ENCODE peak calls at places on chromosome 4, in nine cellular contexts. One of them, this sample, is unnamed.

GRCh38 chr4:122017296-122017695 is 65.4 kb upstream of the TRPC3 start:
- DNase-seq in GM23248: no peak
- DNase-seq in left lung: no peak
- DNase-seq in adipocyte: no peak
- DNase-seq in right cardiac atrium: no peak
- DNase-seq in Peyer's patch: no peak
- DNase-seq in iPS DF 6.9: no peak
- DNase-seq in cardiac muscle cell: no peak
- DNase-seq in A549: no peak
- DNase-seq in this sample: no peak

GRCh38 chr4:86939737-86940141 is 4.9 kb downstream of the AFF1 start:
- DNase-seq in GM23248: no peak
- DNase-seq in left lung: no peak
- DNase-seq in adipocyte: no peak
- DNase-seq in right cardiac atrium: no peak
- DNase-seq in Peyer's patch: peak; percentile 62
- DNase-seq in iPS DF 6.9: no peak
- DNase-seq in cardiac muscle cell: no peak
- DNase-seq in A549: no peak
- DNase-seq in this sample: peak; percentile 47

GRCh38 chr4:106993846-106994245 is 42.3 kb downstream of the DKK2 start:
- DNase-seq in GM23248: no peak
- DNase-seq in left lung: no peak
- DNase-seq in adipocyte: no peak
- DNase-seq in right cardiac atrium: no peak
- DNase-seq in Peyer's patch: no peak
- DNase-seq in iPS DF 6.9: no peak
- DNase-seq in cardiac muscle cell: peak; percentile 17
- DNase-seq in A549: no peak
- DNase-seq in this sample: no peak

GRCh38 chr4:98887137-98887536 is 41.8 kb downstream of the EIF4E start:
- DNase-seq in GM23248: no peak
- DNase-seq in left lung: no peak
- DNase-seq in adipocyte: no peak
- DNase-seq in right cardiac atrium: no peak
- DNase-seq in Peyer's patch: no peak
- DNase-seq in iPS DF 6.9: no peak
- DNase-seq in cardiac muscle cell: no peak
- DNase-seq in A549: no peak
- DNase-seq in this sample: no peak

GRCh38 chr4:185304944-185305690 is 90.6 kb downstream of the LRP2BP start:
- DNase-seq in GM23248: peak; percentile 25
- DNase-seq in left lung: no peak
- DNase-seq in adipocyte: peak; percentile 23
- DNase-seq in right cardiac atrium: no peak
- DNase-seq in Peyer's patch: no peak
- DNase-seq in iPS DF 6.9: no peak
- DNase-seq in cardiac muscle cell: peak; percentile 25
- DNase-seq in A549: no peak
- DNase-seq in this sample: peak; percentile 16

GRCh38 chr4:76624271-76624681 is 189.2 kb downstream of the SHROOM3 start:
- DNase-seq in GM23248: peak; percentile 96
- DNase-seq in left lung: no peak
- DNase-seq in adipocyte: peak; percentile 91
- DNase-seq in right cardiac atrium: peak; percentile 43
- DNase-seq in Peyer's patch: no peak
- DNase-seq in iPS DF 6.9: no peak
- DNase-seq in cardiac muscle cell: peak; percentile 92
- DNase-seq in A549: no peak
- DNase-seq in this sample: no peak

GRCh38 chr4:74217365-74217764 is 59.4 kb downstream of the MTHFD2L start:
- DNase-seq in GM23248: no peak
- DNase-seq in left lung: no peak
- DNase-seq in adipocyte: peak; percentile 33
- DNase-seq in right cardiac atrium: no peak
- DNase-seq in Peyer's patch: no peak
- DNase-seq in iPS DF 6.9: no peak
- DNase-seq in cardiac muscle cell: peak; percentile 37
- DNase-seq in A549: no peak
- DNase-seq in this sample: no peak

GRCh38 chr4:152564336-152564735 is 28.4 kb upstream of the FBXW7 start:
- DNase-seq in GM23248: no peak
- DNase-seq in left lung: no peak
- DNase-seq in adipocyte: peak; percentile 13
- DNase-seq in right cardiac atrium: no peak
- DNase-seq in Peyer's patch: no peak
- DNase-seq in iPS DF 6.9: no peak
- DNase-seq in cardiac muscle cell: no peak
- DNase-seq in A549: no peak
- DNase-seq in this sample: no peak

GRCh38 chr4:107156443-107156842 is 120.3 kb upstream of the DKK2 start:
- DNase-seq in GM23248: no peak
- DNase-seq in left lung: no peak
- DNase-seq in adipocyte: no peak
- DNase-seq in right cardiac atrium: no peak
- DNase-seq in Peyer's patch: no peak
- DNase-seq in iPS DF 6.9: no peak
- DNase-seq in cardiac muscle cell: no peak
- DNase-seq in A549: no peak
- DNase-seq in this sample: no peak

GRCh38 chr4:6824071-6824470 is 41.5 kb downstream of the KIAA0232 start:
- DNase-seq in GM23248: peak; percentile 17
- DNase-seq in left lung: no peak
- DNase-seq in adipocyte: peak; percentile 9
- DNase-seq in right cardiac atrium: no peak
- DNase-seq in Peyer's patch: no peak
- DNase-seq in iPS DF 6.9: no peak
- DNase-seq in cardiac muscle cell: peak; percentile 19
- DNase-seq in A549: no peak
- DNase-seq in this sample: no peak

GRCh38 chr4:53507671-53508286 is 83.5 kb downstream of the LNX1 start:
- DNase-seq in GM23248: peak; percentile 9
- DNase-seq in left lung: peak; percentile 76
- DNase-seq in adipocyte: no peak
- DNase-seq in right cardiac atrium: peak; percentile 94
- DNase-seq in Peyer's patch: no peak
- DNase-seq in iPS DF 6.9: no peak
- DNase-seq in cardiac muscle cell: peak; percentile 98
- DNase-seq in A549: no peak
- DNase-seq in this sample: no peak

GRCh38 chr4:48065587-48066052 is 49.0 kb downstream of the NIPAL1 start:
- DNase-seq in GM23248: no peak
- DNase-seq in left lung: no peak
- DNase-seq in adipocyte: no peak
- DNase-seq in right cardiac atrium: no peak
- DNase-seq in Peyer's patch: no peak
- DNase-seq in iPS DF 6.9: no peak
- DNase-seq in cardiac muscle cell: no peak
- DNase-seq in A549: no peak
- DNase-seq in this sample: no peak

DNA sequence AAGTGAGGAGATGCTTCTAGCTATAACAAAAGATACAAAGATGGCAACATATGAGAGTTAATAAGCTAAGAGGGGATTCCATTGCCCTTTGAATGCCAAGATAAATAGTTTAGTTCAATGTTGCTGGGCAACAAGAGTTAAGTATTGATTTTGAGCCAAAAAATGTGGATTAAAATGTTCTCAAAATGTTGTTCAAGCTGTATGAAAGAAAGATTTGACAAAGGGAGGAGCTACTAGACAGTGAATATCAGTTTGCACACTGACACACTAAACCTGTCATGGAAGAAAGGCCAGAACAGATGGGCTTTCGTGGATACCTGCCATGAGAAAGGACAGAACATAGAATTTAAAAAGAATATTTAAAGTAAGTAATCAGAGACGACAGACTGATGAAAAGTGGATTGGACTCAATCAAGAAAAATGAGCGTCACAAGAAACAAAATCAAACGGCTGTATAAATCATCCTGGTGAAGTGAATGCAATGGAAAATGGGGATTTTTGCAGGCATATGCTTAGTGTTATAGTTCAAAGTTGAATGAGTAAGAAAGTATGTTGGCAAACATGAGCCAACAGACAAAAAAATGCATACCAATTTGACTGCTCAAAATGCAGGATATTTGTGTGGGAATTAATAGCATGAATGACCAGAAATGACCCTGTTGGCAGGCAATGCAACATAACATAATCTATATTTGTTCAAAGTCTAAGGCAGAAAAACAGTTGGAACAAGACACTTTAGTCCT is 7.5 kb downstream of the PCDH18 start:
- DNase-seq in GM23248: peak; percentile 79
- DNase-seq in left lung: no peak
- DNase-seq in adipocyte: peak; percentile 65
- DNase-seq in right cardiac atrium: no peak
- DNase-seq in Peyer's patch: no peak
- DNase-seq in iPS DF 6.9: no peak
- DNase-seq in cardiac muscle cell: peak; percentile 31
- DNase-seq in A549: no peak
- DNase-seq in this sample: no peak
- H3K4me3 ChIP-seq in GM23248: peak overlapping the region; percentile 98
- H3K4me3 ChIP-seq in left lung: no peak overlapping the region
- H3K4me3 ChIP-seq in adipocyte: peak overlapping the region; percentile 97
- H3K4me3 ChIP-seq in right cardiac atrium: no peak overlapping the region
- H3K4me3 ChIP-seq in Peyer's patch: no peak overlapping the region
- H3K4me3 ChIP-seq in iPS DF 6.9: no peak overlapping the region
- H3K4me3 ChIP-seq in cardiac muscle cell: no peak overlapping the region
- H3K4me3 ChIP-seq in A549: no peak overlapping the region
- H3K4me3 ChIP-seq in this sample: no peak overlapping the region

GRCh38 chr4:41176357-41176756 is 38.0 kb downstream of the APBB2 start:
- DNase-seq in GM23248: peak; percentile 73
- DNase-seq in left lung: no peak
- DNase-seq in adipocyte: peak; percentile 85
- DNase-seq in right cardiac atrium: no peak
- DNase-seq in Peyer's patch: no peak
- DNase-seq in iPS DF 6.9: no peak
- DNase-seq in cardiac muscle cell: peak; percentile 70
- DNase-seq in A549: no peak
- DNase-seq in this sample: no peak

GRCh38 chr4:41177016-41177415 is 37.3 kb downstream of the APBB2 start:
- DNase-seq in GM23248: peak; percentile 86
- DNase-seq in left lung: no peak
- DNase-seq in adipocyte: peak; percentile 84
- DNase-seq in right cardiac atrium: no peak
- DNase-seq in Peyer's patch: no peak
- DNase-seq in iPS DF 6.9: no peak
- DNase-seq in cardiac muscle cell: peak; percentile 79
- DNase-seq in A549: no peak
- DNase-seq in this sample: no peak

GRCh38 chr4:41181037-41181436 is 33.3 kb downstream of the APBB2 start:
- DNase-seq in GM23248: no peak
- DNase-seq in left lung: no peak
- DNase-seq in adipocyte: no peak
- DNase-seq in right cardiac atrium: no peak
- DNase-seq in Peyer's patch: no peak
- DNase-seq in iPS DF 6.9: no peak
- DNase-seq in cardiac muscle cell: no peak
- DNase-seq in A549: no peak
- DNase-seq in this sample: no peak

GRCh38 chr4:41179086-41179374 is 35.3 kb downstream of the APBB2 start:
- DNase-seq in GM23248: peak; percentile 28
- DNase-seq in left lung: no peak
- DNase-seq in adipocyte: no peak
- DNase-seq in right cardiac atrium: no peak
- DNase-seq in Peyer's patch: no peak
- DNase-seq in iPS DF 6.9: no peak
- DNase-seq in cardiac muscle cell: no peak
- DNase-seq in A549: no peak
- DNase-seq in this sample: no peak

GRCh38 chr4:41178372-41179085 is 35.8 kb downstream of the APBB2 start:
- DNase-seq in GM23248: peak; percentile 96
- DNase-seq in left lung: no peak
- DNase-seq in adipocyte: peak; percentile 82
- DNase-seq in right cardiac atrium: no peak
- DNase-seq in Peyer's patch: no peak
- DNase-seq in iPS DF 6.9: no peak
- DNase-seq in cardiac muscle cell: peak; percentile 95
- DNase-seq in A549: no peak
- DNase-seq in this sample: no peak
- H3K4me1 ChIP-seq in GM23248: peaks cover 50% of the 10 kb centered on the region
- H3K4me1 ChIP-seq in left lung: peaks cover 28% of the 10 kb centered on the region
- H3K4me1 ChIP-seq in adipocyte: peaks cover 58% of the 10 kb centered on the region
- H3K4me1 ChIP-seq in right cardiac atrium: peaks cover 2% of the 10 kb centered on the region
- H3K4me1 ChIP-seq in Peyer's patch: no peaks in the 10 kb centered on the region
- H3K4me1 ChIP-seq in iPS DF 6.9: no peaks in the 10 kb centered on the region
- H3K4me1 ChIP-seq in cardiac muscle cell: no peaks in the 10 kb centered on the region
- H3K4me1 ChIP-seq in A549: peaks cover 45% of the 10 kb centered on the region
- H3K4me1 ChIP-seq in this sample: peaks cover 25% of the 10 kb centered on the region

DNA sequence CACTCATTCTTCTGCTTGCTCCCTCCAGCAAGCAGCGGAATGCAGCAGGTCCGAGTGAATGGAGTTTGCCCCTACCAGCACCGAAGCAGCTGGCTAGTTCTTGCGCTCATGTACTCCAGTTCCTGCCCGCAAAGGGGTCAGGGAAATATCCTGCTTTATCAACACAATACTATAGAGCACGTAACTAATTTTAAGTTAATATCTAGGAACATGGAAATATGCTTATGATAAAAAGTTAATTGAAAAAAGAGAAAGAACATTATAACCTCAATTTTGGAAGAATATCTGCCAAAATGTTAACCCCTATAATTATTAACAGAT is 195.6 kb downstream of the SNCA start:
- DNase-seq in GM23248: no peak
- DNase-seq in left lung: no peak
- DNase-seq in adipocyte: no peak
- DNase-seq in right cardiac atrium: no peak
- DNase-seq in Peyer's patch: no peak
- DNase-seq in iPS DF 6.9: no peak
- DNase-seq in cardiac muscle cell: no peak
- DNase-seq in A549: no peak
- DNase-seq in this sample: no peak
- H3K4me3 ChIP-seq in GM23248: peak overlapping the region; percentile 61
- H3K4me3 ChIP-seq in left lung: no peak overlapping the region
- H3K4me3 ChIP-seq in adipocyte: peak overlapping the region; percentile 73
- H3K4me3 ChIP-seq in right cardiac atrium: peak overlapping the region; percentile 25
- H3K4me3 ChIP-seq in Peyer's patch: peak overlapping the region; percentile 37
- H3K4me3 ChIP-seq in iPS DF 6.9: no peak overlapping the region
- H3K4me3 ChIP-seq in cardiac muscle cell: no peak overlapping the region
- H3K4me3 ChIP-seq in A549: peak overlapping the region; percentile 11
- H3K4me3 ChIP-seq in this sample: no peak overlapping the region

GRCh38 chr4:104490096-104490769 is 4.5 kb downstream of the CXXC4 start:
- DNase-seq in GM23248: no peak
- DNase-seq in left lung: peak; percentile 46
- DNase-seq in adipocyte: no peak
- DNase-seq in right cardiac atrium: peak; percentile 32
- DNase-seq in Peyer's patch: peak; percentile 21
- DNase-seq in iPS DF 6.9: no peak
- DNase-seq in cardiac muscle cell: no peak
- DNase-seq in A549: peak; percentile 3
- DNase-seq in this sample: peak; percentile 42
- H3K4me1 ChIP-seq in GM23248: no peaks in the 10 kb centered on the region
- H3K4me1 ChIP-seq in left lung: no peaks in the 10 kb centered on the region
- H3K4me1 ChIP-seq in adipocyte: peaks cover 4% of the 10 kb centered on the region
- H3K4me1 ChIP-seq in right cardiac atrium: no peaks in the 10 kb centered on the region
- H3K4me1 ChIP-seq in Peyer's patch: no peaks in the 10 kb centered on the region
- H3K4me1 ChIP-seq in iPS DF 6.9: peaks cover 2% of the 10 kb centered on the region
- H3K4me1 ChIP-seq in cardiac muscle cell: peaks cover 37% of the 10 kb centered on the region
- H3K4me1 ChIP-seq in A549: peaks cover 13% of the 10 kb centered on the region
- H3K4me1 ChIP-seq in this sample: no peaks in the 10 kb centered on the region

DNA sequence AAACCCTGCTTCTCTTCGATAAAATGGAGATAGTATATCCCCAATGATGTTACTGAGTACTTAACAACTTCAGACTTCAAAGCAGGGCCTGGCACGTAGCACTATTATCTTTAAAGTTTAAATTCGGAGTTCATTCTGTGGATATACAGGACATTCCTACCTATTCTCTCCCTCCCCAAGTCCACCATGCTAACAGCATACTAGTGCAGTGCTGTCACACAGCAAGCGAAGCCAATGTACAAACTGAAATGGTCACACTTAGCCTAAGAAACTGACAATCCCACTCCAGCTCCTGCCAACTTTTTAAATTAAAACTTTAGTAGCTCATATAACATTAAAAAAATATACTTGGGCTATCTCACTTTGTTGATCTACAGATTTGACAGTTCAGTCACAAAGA is 1.2 kb upstream of the DNAJB14 start:
- DNase-seq in GM23248: peak; percentile 31
- DNase-seq in left lung: no peak
- DNase-seq in adipocyte: peak; percentile 22
- DNase-seq in right cardiac atrium: no peak
- DNase-seq in Peyer's patch: no peak
- DNase-seq in iPS DF 6.9: no peak
- DNase-seq in cardiac muscle cell: no peak
- DNase-seq in A549: no peak
- DNase-seq in this sample: no peak
- H3K4me3 ChIP-seq in GM23248: peak overlapping the region; percentile 99
- H3K4me3 ChIP-seq in left lung: peak overlapping the region; percentile 95
- H3K4me3 ChIP-seq in adipocyte: peak overlapping the region; percentile 89
- H3K4me3 ChIP-seq in right cardiac atrium: no peak overlapping the region
- H3K4me3 ChIP-seq in Peyer's patch: no peak overlapping the region
- H3K4me3 ChIP-seq in iPS DF 6.9: no peak overlapping the region
- H3K4me3 ChIP-seq in cardiac muscle cell: no peak overlapping the region
- H3K4me3 ChIP-seq in A549: no peak overlapping the region
- H3K4me3 ChIP-seq in this sample: no peak overlapping the region